ENCODE peak calls at places on chromosomes 6 and 20, in eight cellular contexts. T is right atrium auricular region, E is lower lobe of right lung, W is body of pancreas, P is RWPE2, D is left lung, M is keratinocyte, U is stomach. I is an unnamed sample. For H3K4me1, the result is how much of the 10 kb centered on the place peaks cover.

GRCh38 chr20:61044499-61044898 is 207.6 kb upstream of the CDH4 start:
- DNase-seq in P (peak), W (no peak), D (no peak), T (no peak), U (no peak), E (no peak), M (no peak), I (no peak)

GRCh38 chr6:141195251-141195832 is 937.4 kb upstream of the GJE1 start:
- DNase-seq in T (no peak), M (no peak), W (no peak), E (no peak), U (no peak), D (no peak), P (no peak), I (no peak)

GRCh38 chr6:71403422-71404134 is 115.0 kb downstream of the OGFRL1 start:
- DNase-seq in D (no peak), W (no peak), M (no peak), E (no peak), T (no peak), U (no peak), P (no peak), I (no peak)

GRCh38 chr6:160141001-160141726 is 19.5 kb downstream of the SLC22A1 start:
- DNase-seq in M (no peak), D (no peak), W (no peak), U (no peak), T (peak), E (no peak), P (no peak), I (no peak)

GRCh38 chr6:2101213-2101612 is 144.2 kb downstream of the GMDS start:
- DNase-seq in D (no peak), P (no peak), T (no peak), U (no peak), E (no peak), M (no peak), W (no peak), I (no peak)

GRCh38 chr20:34703573-34704176 is 469 bp upstream of the TP53INP2 start:
- DNase-seq in W (peak), D (peak), P (no peak), E (peak), M (no peak), T (no peak), U (peak), I (no peak)

GRCh38 chr6:133388731-133389130 is 147.6 kb downstream of the EYA4 start:
- DNase-seq in W (no peak), T (no peak), E (no peak), P (no peak), U (no peak), D (no peak), M (no peak), I (no peak)

GRCh38 chr6:35318200-35318844 is 20.7 kb downstream of the DEF6 start:
- DNase-seq in U (peak), P (no peak), M (peak), W (peak), E (peak), D (peak), T (peak), I (peak)

GRCh38 chr6:47967843-47968242 is 143.2 kb downstream of the PTCHD4 start:
- DNase-seq in E (no peak), W (no peak), U (no peak), D (no peak), P (no peak), M (no peak), T (no peak), I (no peak)

GRCh38 chr6:41547799-41548097 is 1.6 kb downstream of the FOXP4 start:
- DNase-seq in T (no peak), U (no peak), D (no peak), P (no peak), M (no peak), W (no peak), E (no peak), I (no peak)

GRCh38 chr6:65259080-65259479 is 447.9 kb downstream of the EYS start:
- DNase-seq in T (no peak), E (no peak), U (no peak), W (no peak), M (no peak), D (no peak), P (no peak), I (no peak)

GRCh38 chr6:31586596-31586995 is 519 bp downstream of the LST1 start:
- DNase-seq in T (no peak), U (no peak), E (no peak), P (no peak), W (no peak), M (no peak), D (peak), I (peak)

GRCh38 chr6:170086639-170087420 is 204.0 kb downstream of the DLL1 start:
- DNase-seq in P (peak), U (peak), T (peak), E (peak), M (no peak), W (peak), D (peak), I (peak)

GRCh38 chr20:17971571-17972013 is 2.8 kb downstream of the MGME1 start:
- DNase-seq in M (no peak), U (no peak), E (no peak), P (no peak), D (no peak), W (no peak), T (no peak), I (no peak)

GRCh38 chr6:111921108-111921507 is 47.9 kb upstream of the FYN start:
- DNase-seq in U (no peak), P (no peak), W (no peak), T (no peak), M (no peak), E (no peak), D (no peak), I (no peak)

GRCh38 chr6:1720620-1721322 is 111.1 kb downstream of the FOXC1 start:
- DNase-seq in E (no peak), W (no peak), U (no peak), D (no peak), T (no peak), M (no peak), P (no peak), I (no peak)

GRCh38 chr6:144993870-144994269 is 708.7 kb downstream of the UTRN start:
- DNase-seq in E (no peak), U (no peak), M (no peak), P (no peak), T (no peak), D (no peak), W (no peak), I (no peak)

GRCh38 chr6:122623279-122623678 is 13.1 kb downstream of the PKIB start:
- DNase-seq in U (no peak), W (no peak), M (no peak), E (no peak), P (no peak), T (no peak), D (no peak), I (no peak)

GRCh38 chr6:41536884-41537347 is 9.3 kb upstream of the FOXP4 start:
- DNase-seq in P (no peak), U (peak), E (peak), T (no peak), W (peak), D (peak), M (peak), I (peak)

GRCh38 chr6:32196682-32197616 is 4.5 kb upstream of the GPSM3 start:
- DNase-seq in T (no peak), E (no peak), P (no peak), D (no peak), M (no peak), W (peak), U (no peak), I (peak)

GRCh38 chr6:158219229-158219628 is 51.1 kb downstream of the GTF2H5 start:
- DNase-seq in D (peak), T (no peak), U (no peak), E (no peak), M (peak), P (no peak), W (no peak), I (no peak)

GRCh38 chr20:25199473-25200265 is 4.2 kb downstream of the ENTPD6 start:
- DNase-seq in E (no peak), M (no peak), U (no peak), W (no peak), P (no peak), D (no peak), T (peak), I (no peak)

GRCh38 chr20:37729909-37730308 is 36.1 kb downstream of the CTNNBL1 start:
- DNase-seq in D (no peak), U (no peak), P (no peak), M (no peak), W (no peak), T (no peak), E (no peak), I (no peak)

GRCh38 chr20:46831633-46832011 is 63.0 kb upstream of the EYA2 start:
- DNase-seq in W (no peak), U (no peak), M (no peak), P (no peak), T (no peak), E (no peak), D (no peak), I (no peak)

GRCh38 chr6:154399097-154399496 is 42.5 kb upstream of the IPCEF1 start:
- DNase-seq in T (no peak), M (no peak), E (no peak), P (no peak), D (no peak), W (no peak), U (no peak), I (no peak)

GRCh38 chr6:130055271-130055670 is 36.9 kb downstream of the L3MBTL3 start:
- DNase-seq in M (no peak), D (no peak), W (no peak), U (no peak), T (no peak), P (no peak), E (no peak), I (no peak)

GRCh38 chr6:44192428-44193041 is 24.2 kb upstream of the MYMX start:
- DNase-seq in P (no peak), M (no peak), U (no peak), W (no peak), E (no peak), D (no peak), T (no peak), I (no peak)

GRCh38 chr20:19889011-19889953 is 127.9 kb upstream of the NAA20 start:
- DNase-seq in U (no peak), P (no peak), M (no peak), T (peak), D (no peak), E (no peak), W (peak), I (no peak)

GRCh38 chr6:110468696-110469095 is 7.7 kb downstream of the SLC22A16 start:
- DNase-seq in W (no peak), P (no peak), M (no peak), U (no peak), D (no peak), T (no peak), E (no peak), I (no peak)

GRCh38 chr20:51368461-51369211 is 173.9 kb downstream of the NFATC2 start:
- DNase-seq in M (no peak), U (no peak), W (no peak), P (peak), T (no peak), D (no peak), E (no peak), I (peak)

GRCh38 chr6:88725111-88725711 is 238.2 kb downstream of the RNGTT start:
- DNase-seq in W (no peak), P (no peak), U (no peak), D (no peak), M (no peak), T (no peak), E (no peak), I (no peak)

GRCh38 chr6:33586108-33586640 is 6.1 kb upstream of the BAK1 start:
- DNase-seq in P (no peak), T (no peak), U (no peak), W (no peak), M (no peak), E (no peak), D (no peak), I (no peak)

GRCh38 chr6:43608310-43608763 is 20.7 kb downstream of the GTPBP2 start:
- DNase-seq in W (peak), T (peak), E (no peak), U (peak), M (no peak), P (no peak), D (no peak), I (no peak)

GRCh38 chr20:6051505-6051904 is 2.4 kb downstream of the LRRN4 start:
- DNase-seq in M (no peak), E (no peak), D (no peak), P (no peak), T (no peak), U (no peak), W (peak), I (no peak)

GRCh38 chr6:43912598-43913387 is 142.8 kb downstream of the VEGFA start:
- DNase-seq in U (no peak), M (no peak), E (peak), P (no peak), W (no peak), D (no peak), T (no peak), I (no peak)

GRCh38 chr20:1300083-1300840 is 28.7 kb downstream of the SDCBP2 start:
- DNase-seq in E (no peak), M (no peak), U (no peak), T (no peak), W (no peak), D (no peak), P (no peak), I (no peak)

GRCh38 chr6:144898741-144899140 is 613.6 kb downstream of the UTRN start:
- DNase-seq in E (no peak), P (no peak), U (no peak), D (no peak), M (no peak), T (no peak), W (no peak), I (no peak)

GRCh38 chr6:11362481-11363018 is 130.1 kb upstream of the NEDD9 start:
- DNase-seq in W (no peak), E (no peak), P (no peak), T (no peak), U (no peak), D (no peak), M (no peak), I (no peak)

GRCh38 chr20:59456342-59457132 is 147.8 kb upstream of the PHACTR3 start:
- DNase-seq in T (no peak), E (no peak), U (no peak), M (no peak), W (no peak), P (peak), D (no peak), I (no peak)

GRCh38 chr20:41181567-41181966 is 44.2 kb downstream of the PLCG1 start:
- DNase-seq in U (peak), D (no peak), E (peak), T (peak), W (no peak), M (no peak), P (peak), I (no peak)

DNA sequence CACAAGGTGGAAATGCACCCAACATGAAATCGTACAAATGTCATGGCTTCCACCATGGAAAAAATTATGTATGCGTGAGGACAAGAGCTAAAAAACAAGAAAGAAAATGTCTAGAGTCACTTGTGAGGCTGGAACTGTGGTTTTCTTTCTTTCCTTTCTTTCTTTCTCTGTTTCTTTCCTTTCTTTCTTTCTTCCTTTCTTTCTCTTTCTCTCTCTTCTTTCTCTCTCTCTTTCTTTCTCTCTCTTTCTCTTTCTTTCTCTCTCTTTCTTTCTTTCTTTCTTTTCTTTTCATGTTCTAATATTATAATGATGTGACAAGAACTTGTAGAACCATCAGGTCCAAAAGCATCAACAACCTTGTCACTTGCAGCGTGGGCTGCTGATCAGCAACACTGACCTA is 28.4 kb downstream of the ZNF311 start:
- DNase-seq in P (no peak), M (no peak), U (no peak), W (no peak), T (no peak), D (no peak), E (no peak), I (no peak)
- H3K4me3 ChIP-seq in P (no peak), M (no peak), U (no peak), W (no peak), T (no peak), D (no peak), E (no peak), I (no peak)

DNA sequence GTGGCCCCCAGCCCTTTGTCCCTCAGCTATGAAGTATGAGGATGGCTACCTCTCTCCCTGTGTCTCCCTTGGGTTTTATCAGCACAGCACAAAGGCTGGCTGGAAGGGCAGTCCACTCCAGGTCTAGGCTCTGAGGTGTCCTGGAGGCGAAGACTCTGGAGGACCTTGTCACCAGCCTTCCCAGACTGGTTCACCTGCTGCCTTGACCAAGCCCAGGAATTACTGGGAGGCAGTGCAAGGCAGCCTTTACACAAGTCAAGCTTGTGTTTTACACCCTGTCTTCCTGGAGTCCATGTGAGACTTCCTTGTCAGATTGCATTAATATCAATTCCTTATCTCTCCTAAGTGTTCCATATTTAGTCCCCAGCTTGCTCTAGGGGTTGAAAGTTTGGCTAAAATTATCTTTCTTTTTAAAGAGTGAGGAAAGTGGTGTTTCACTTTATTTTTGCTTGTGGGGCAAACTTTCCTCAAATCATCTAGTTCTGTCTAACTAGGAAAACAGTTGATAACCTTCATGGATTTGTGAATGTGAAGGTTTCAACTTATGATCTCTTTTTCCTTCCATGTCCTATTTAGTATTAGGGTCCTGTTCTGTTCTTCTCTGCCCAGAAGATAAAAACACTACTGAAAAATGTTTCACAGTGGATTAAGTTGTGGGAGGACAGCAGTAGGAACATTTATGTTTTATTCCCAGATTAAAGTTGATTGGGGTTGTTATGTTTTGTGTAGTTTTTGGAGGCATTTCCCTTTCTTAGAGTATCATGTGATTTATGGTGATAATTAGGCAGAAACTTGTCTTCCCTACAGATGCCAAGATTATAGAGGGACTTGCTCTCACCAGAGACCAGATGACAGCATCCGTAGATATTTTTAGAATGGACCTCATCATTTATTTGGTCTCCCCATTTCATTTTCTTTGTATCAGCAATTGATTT is 114.8 kb downstream of the FOXO3 start:
- DNase-seq in P (no peak), E (no peak), T (no peak), M (no peak), D (no peak), W (no peak), U (peak), I (no peak)
- H3K4me1 ChIP-seq in P (under half), E (half or more), T (under half), M (under half), D (half or more), W (half or more), U (half or more), I (half or more)

GRCh38 chr20:45095753-45096371 is 5.1 kb downstream of the KCNS1 start:
- DNase-seq in U (peak), P (no peak), M (no peak), D (no peak), E (no peak), T (no peak), W (peak), I (no peak)

GRCh38 chr20:45097485-45098095 is 3.3 kb downstream of the KCNS1 start:
- DNase-seq in D (peak), M (no peak), W (no peak), E (peak), U (no peak), T (no peak), P (no peak), I (peak)

GRCh38 chr20:45100563-45101245 is at the start of gene KCNS1:
- DNase-seq in P (peak), W (peak), T (no peak), U (no peak), M (no peak), E (no peak), D (no peak), I (peak)

GRCh38 chr20:45096781-45097180 is 4.1 kb downstream of the KCNS1 start:
- DNase-seq in D (no peak), P (no peak), W (no peak), T (no peak), E (no peak), U (no peak), M (no peak), I (no peak)

DNA sequence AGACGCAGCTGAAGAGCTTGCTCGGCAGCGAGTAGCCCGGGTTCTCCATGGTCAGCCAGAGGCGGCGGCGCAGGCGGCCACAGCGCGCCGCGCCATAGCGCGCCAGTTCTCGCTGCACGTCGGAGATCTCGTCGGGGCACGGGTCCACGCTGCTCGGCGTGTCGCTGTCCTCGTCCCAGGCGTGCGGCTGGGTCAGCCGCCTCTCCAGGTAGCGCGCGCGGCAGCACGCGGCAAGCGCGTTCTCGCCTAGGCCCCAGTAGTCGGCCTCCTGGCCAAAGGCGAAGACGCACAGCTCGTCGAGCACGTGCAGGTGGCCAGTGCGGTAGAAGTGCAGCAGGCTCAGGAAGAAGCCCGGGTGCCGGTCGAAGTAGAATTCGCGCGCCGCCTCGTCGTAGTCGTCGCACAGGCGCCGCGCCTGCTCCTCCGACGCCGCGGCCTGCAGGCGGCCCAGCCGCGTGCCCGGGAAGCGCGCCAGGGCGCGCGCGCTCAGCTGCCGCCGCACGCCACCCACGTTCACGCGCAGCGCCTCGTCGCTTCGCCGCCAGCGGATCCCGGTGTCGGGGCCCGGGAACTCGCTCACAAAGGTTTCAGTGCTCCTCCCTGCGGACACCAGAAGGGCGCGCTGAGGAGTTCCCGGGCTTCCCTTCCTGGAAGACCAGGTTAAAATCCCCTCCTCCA is 2.7 kb downstream of the KCNS1 start:
- DNase-seq in P (no peak), T (no peak), D (no peak), M (no peak), W (peak), U (peak), E (no peak), I (no peak)
- TF ChIP-seq CTCF in P (peak), T (no peak), D (no peak), M (peak), W (no peak), U (no peak), E (no peak), I (no peak)

GRCh38 chr20:22423190-22423832 is 161.1 kb downstream of the FOXA2 start:
- DNase-seq in P (no peak), M (no peak), D (no peak), T (no peak), W (no peak), U (no peak), E (no peak), I (no peak)
- H3K4me3 ChIP-seq in P (no peak), M (no peak), D (no peak), T (no peak), W (no peak), U (no peak), E (no peak), I (no peak)

GRCh38 chr20:33672426-33673114 is 1.7 kb downstream of the NECAB3 start:
- DNase-seq in P (peak), W (no peak), D (no peak), T (no peak), E (no peak), M (no peak), U (no peak), I (no peak)

GRCh38 chr20:33674294-33675126 is at the start of gene NECAB3:
- DNase-seq in P (peak), M (no peak), T (peak), D (peak), W (peak), E (peak), U (peak), I (peak)

GRCh38 chr20:33673411-33674293 is 576 bp downstream of the NECAB3 start:
- DNase-seq in P (peak), D (no peak), W (no peak), U (no peak), M (no peak), E (peak), T (no peak), I (no peak)

GRCh38 chr20:33671573-33672288 is 2.5 kb downstream of the NECAB3 start:
- DNase-seq in U (no peak), T (no peak), P (peak), W (no peak), M (no peak), E (no peak), D (no peak), I (no peak)

GRCh38 chr20:33673115-33673410 is 1.2 kb downstream of the NECAB3 start:
- DNase-seq in M (no peak), E (no peak), T (no peak), D (no peak), U (no peak), W (no peak), P (peak), I (no peak)
- H3K4me1 ChIP-seq in M (under half), E (under half), T (under half), D (under half), U (under half), W (under half), P (under half), I (under half)